ENCODE peak calls at places on chromosomes 3 and 15, in ten cellular contexts. One of them, this sample, is unnamed.

GRCh38 chr15:95988574-95988887 is 342.0 kb upstream of the NR2F2 start:
- DNase-seq in pancreas: no peak
- DNase-seq in fibroblast of mammary gland: peak
- DNase-seq in fibroblast of the aortic adventitia: no peak
- DNase-seq in IMR-90: peak
- DNase-seq in left ventricle myocardium inferior: no peak
- DNase-seq in CD8-positive, alpha-beta T cell: no peak
- DNase-seq in gastrocnemius medialis: peak
- DNase-seq in coronary artery: no peak
- DNase-seq in neural progenitor cell: no peak
- DNase-seq in this sample: no peak

GRCh38 chr3:88151358-88151757 is 1.6 kb downstream of the C3orf38 start:
- DNase-seq in pancreas: no peak
- DNase-seq in fibroblast of mammary gland: peak
- DNase-seq in fibroblast of the aortic adventitia: peak
- DNase-seq in IMR-90: no peak
- DNase-seq in left ventricle myocardium inferior: no peak
- DNase-seq in CD8-positive, alpha-beta T cell: no peak
- DNase-seq in gastrocnemius medialis: no peak
- DNase-seq in coronary artery: no peak
- DNase-seq in neural progenitor cell: no peak
- DNase-seq in this sample: no peak

GRCh38 chr15:68028808-68029207 is 25.3 kb upstream of the PIAS1 start:
- DNase-seq in pancreas: no peak
- DNase-seq in fibroblast of mammary gland: no peak
- DNase-seq in fibroblast of the aortic adventitia: no peak
- DNase-seq in IMR-90: no peak
- DNase-seq in left ventricle myocardium inferior: no peak
- DNase-seq in CD8-positive, alpha-beta T cell: no peak
- DNase-seq in gastrocnemius medialis: no peak
- DNase-seq in coronary artery: no peak
- DNase-seq in neural progenitor cell: no peak
- DNase-seq in this sample: no peak

GRCh38 chr15:89127054-89127702 is 38.9 kb downstream of the ABHD2 start:
- DNase-seq in pancreas: no peak
- DNase-seq in fibroblast of mammary gland: peak
- DNase-seq in fibroblast of the aortic adventitia: peak
- DNase-seq in IMR-90: peak
- DNase-seq in left ventricle myocardium inferior: no peak
- DNase-seq in CD8-positive, alpha-beta T cell: no peak
- DNase-seq in gastrocnemius medialis: peak
- DNase-seq in coronary artery: no peak
- DNase-seq in neural progenitor cell: no peak
- DNase-seq in this sample: no peak

GRCh38 chr3:155244206-155244605 is 49.3 kb downstream of the STRIT1 start:
- DNase-seq in pancreas: peak
- DNase-seq in fibroblast of mammary gland: peak
- DNase-seq in fibroblast of the aortic adventitia: peak
- DNase-seq in IMR-90: peak
- DNase-seq in left ventricle myocardium inferior: no peak
- DNase-seq in CD8-positive, alpha-beta T cell: no peak
- DNase-seq in gastrocnemius medialis: no peak
- DNase-seq in coronary artery: no peak
- DNase-seq in neural progenitor cell: no peak
- DNase-seq in this sample: no peak

GRCh38 chr3:106117490-106117858 is 248.7 kb upstream of the CBLB start:
- DNase-seq in pancreas: no peak
- DNase-seq in fibroblast of mammary gland: no peak
- DNase-seq in fibroblast of the aortic adventitia: no peak
- DNase-seq in IMR-90: no peak
- DNase-seq in left ventricle myocardium inferior: no peak
- DNase-seq in CD8-positive, alpha-beta T cell: no peak
- DNase-seq in gastrocnemius medialis: no peak
- DNase-seq in coronary artery: no peak
- DNase-seq in neural progenitor cell: no peak
- DNase-seq in this sample: no peak

GRCh38 chr15:33277689-33278088 is 33.1 kb upstream of the RYR3 start:
- DNase-seq in pancreas: no peak
- DNase-seq in fibroblast of mammary gland: no peak
- DNase-seq in fibroblast of the aortic adventitia: no peak
- DNase-seq in IMR-90: no peak
- DNase-seq in left ventricle myocardium inferior: no peak
- DNase-seq in CD8-positive, alpha-beta T cell: no peak
- DNase-seq in gastrocnemius medialis: no peak
- DNase-seq in coronary artery: no peak
- DNase-seq in neural progenitor cell: no peak
- DNase-seq in this sample: no peak

GRCh38 chr3:129343643-129344360 is 65.1 kb downstream of the HMCES start:
- DNase-seq in pancreas: peak
- DNase-seq in fibroblast of mammary gland: peak
- DNase-seq in fibroblast of the aortic adventitia: peak
- DNase-seq in IMR-90: no peak
- DNase-seq in left ventricle myocardium inferior: no peak
- DNase-seq in CD8-positive, alpha-beta T cell: peak
- DNase-seq in gastrocnemius medialis: no peak
- DNase-seq in coronary artery: no peak
- DNase-seq in neural progenitor cell: peak
- DNase-seq in this sample: peak

GRCh38 chr3:115245437-115245836 is 98.3 kb upstream of the ZBTB20 start:
- DNase-seq in pancreas: no peak
- DNase-seq in fibroblast of mammary gland: peak
- DNase-seq in fibroblast of the aortic adventitia: peak
- DNase-seq in IMR-90: peak
- DNase-seq in left ventricle myocardium inferior: no peak
- DNase-seq in CD8-positive, alpha-beta T cell: no peak
- DNase-seq in gastrocnemius medialis: peak
- DNase-seq in coronary artery: no peak
- DNase-seq in neural progenitor cell: no peak
- DNase-seq in this sample: peak

GRCh38 chr15:71962537-71962936 is 152.2 kb downstream of the NR2E3 start:
- DNase-seq in pancreas: no peak
- DNase-seq in fibroblast of mammary gland: no peak
- DNase-seq in fibroblast of the aortic adventitia: peak
- DNase-seq in IMR-90: no peak
- DNase-seq in left ventricle myocardium inferior: no peak
- DNase-seq in CD8-positive, alpha-beta T cell: no peak
- DNase-seq in gastrocnemius medialis: no peak
- DNase-seq in coronary artery: no peak
- DNase-seq in neural progenitor cell: no peak
- DNase-seq in this sample: no peak

GRCh38 chr3:61080737-61081445 is 170.4 kb downstream of the FHIT start:
- DNase-seq in pancreas: no peak
- DNase-seq in fibroblast of mammary gland: no peak
- DNase-seq in fibroblast of the aortic adventitia: no peak
- DNase-seq in IMR-90: no peak
- DNase-seq in left ventricle myocardium inferior: no peak
- DNase-seq in CD8-positive, alpha-beta T cell: no peak
- DNase-seq in gastrocnemius medialis: no peak
- DNase-seq in coronary artery: no peak
- DNase-seq in neural progenitor cell: peak
- DNase-seq in this sample: no peak

GRCh38 chr3:62109534-62109933 is 263.8 kb downstream of the FEZF2 start:
- DNase-seq in pancreas: no peak
- DNase-seq in fibroblast of mammary gland: peak
- DNase-seq in fibroblast of the aortic adventitia: peak
- DNase-seq in IMR-90: peak
- DNase-seq in left ventricle myocardium inferior: peak
- DNase-seq in CD8-positive, alpha-beta T cell: no peak
- DNase-seq in gastrocnemius medialis: peak
- DNase-seq in coronary artery: peak
- DNase-seq in neural progenitor cell: no peak
- DNase-seq in this sample: no peak

GRCh38 chr3:134242649-134243637 is 7.7 kb downstream of the RYK start:
- DNase-seq in pancreas: no peak
- DNase-seq in fibroblast of mammary gland: peak
- DNase-seq in fibroblast of the aortic adventitia: peak
- DNase-seq in IMR-90: peak
- DNase-seq in left ventricle myocardium inferior: no peak
- DNase-seq in CD8-positive, alpha-beta T cell: no peak
- DNase-seq in gastrocnemius medialis: no peak
- DNase-seq in coronary artery: no peak
- DNase-seq in neural progenitor cell: no peak
- DNase-seq in this sample: no peak
- H3K4me3 ChIP-seq in pancreas: no peak
- H3K4me3 ChIP-seq in fibroblast of mammary gland: no peak
- H3K4me3 ChIP-seq in fibroblast of the aortic adventitia: no peak
- H3K4me3 ChIP-seq in IMR-90: no peak
- H3K4me3 ChIP-seq in left ventricle myocardium inferior: no peak
- H3K4me3 ChIP-seq in CD8-positive, alpha-beta T cell: no peak
- H3K4me3 ChIP-seq in gastrocnemius medialis: no peak
- H3K4me3 ChIP-seq in coronary artery: no peak
- H3K4me3 ChIP-seq in neural progenitor cell: no peak
- H3K4me3 ChIP-seq in this sample: no peak

GRCh38 chr3:184570501-184570900 is 8.9 kb downstream of the EPHB3 start:
- DNase-seq in pancreas: no peak
- DNase-seq in fibroblast of mammary gland: no peak
- DNase-seq in fibroblast of the aortic adventitia: no peak
- DNase-seq in IMR-90: no peak
- DNase-seq in left ventricle myocardium inferior: no peak
- DNase-seq in CD8-positive, alpha-beta T cell: no peak
- DNase-seq in gastrocnemius medialis: no peak
- DNase-seq in coronary artery: no peak
- DNase-seq in neural progenitor cell: peak
- DNase-seq in this sample: no peak

GRCh38 chr3:184570035-184570434 is 8.4 kb downstream of the EPHB3 start:
- DNase-seq in pancreas: no peak
- DNase-seq in fibroblast of mammary gland: no peak
- DNase-seq in fibroblast of the aortic adventitia: no peak
- DNase-seq in IMR-90: no peak
- DNase-seq in left ventricle myocardium inferior: no peak
- DNase-seq in CD8-positive, alpha-beta T cell: no peak
- DNase-seq in gastrocnemius medialis: no peak
- DNase-seq in coronary artery: no peak
- DNase-seq in neural progenitor cell: no peak
- DNase-seq in this sample: no peak

GRCh38 chr3:184568591-184568917 is 7.0 kb downstream of the EPHB3 start:
- DNase-seq in pancreas: no peak
- DNase-seq in fibroblast of mammary gland: no peak
- DNase-seq in fibroblast of the aortic adventitia: no peak
- DNase-seq in IMR-90: no peak
- DNase-seq in left ventricle myocardium inferior: no peak
- DNase-seq in CD8-positive, alpha-beta T cell: no peak
- DNase-seq in gastrocnemius medialis: no peak
- DNase-seq in coronary artery: no peak
- DNase-seq in neural progenitor cell: no peak
- DNase-seq in this sample: no peak

GRCh38 chr3:184567924-184568590 is 6.5 kb downstream of the EPHB3 start:
- DNase-seq in pancreas: no peak
- DNase-seq in fibroblast of mammary gland: no peak
- DNase-seq in fibroblast of the aortic adventitia: no peak
- DNase-seq in IMR-90: no peak
- DNase-seq in left ventricle myocardium inferior: no peak
- DNase-seq in CD8-positive, alpha-beta T cell: no peak
- DNase-seq in gastrocnemius medialis: no peak
- DNase-seq in coronary artery: no peak
- DNase-seq in neural progenitor cell: no peak
- DNase-seq in this sample: no peak

DNA sequence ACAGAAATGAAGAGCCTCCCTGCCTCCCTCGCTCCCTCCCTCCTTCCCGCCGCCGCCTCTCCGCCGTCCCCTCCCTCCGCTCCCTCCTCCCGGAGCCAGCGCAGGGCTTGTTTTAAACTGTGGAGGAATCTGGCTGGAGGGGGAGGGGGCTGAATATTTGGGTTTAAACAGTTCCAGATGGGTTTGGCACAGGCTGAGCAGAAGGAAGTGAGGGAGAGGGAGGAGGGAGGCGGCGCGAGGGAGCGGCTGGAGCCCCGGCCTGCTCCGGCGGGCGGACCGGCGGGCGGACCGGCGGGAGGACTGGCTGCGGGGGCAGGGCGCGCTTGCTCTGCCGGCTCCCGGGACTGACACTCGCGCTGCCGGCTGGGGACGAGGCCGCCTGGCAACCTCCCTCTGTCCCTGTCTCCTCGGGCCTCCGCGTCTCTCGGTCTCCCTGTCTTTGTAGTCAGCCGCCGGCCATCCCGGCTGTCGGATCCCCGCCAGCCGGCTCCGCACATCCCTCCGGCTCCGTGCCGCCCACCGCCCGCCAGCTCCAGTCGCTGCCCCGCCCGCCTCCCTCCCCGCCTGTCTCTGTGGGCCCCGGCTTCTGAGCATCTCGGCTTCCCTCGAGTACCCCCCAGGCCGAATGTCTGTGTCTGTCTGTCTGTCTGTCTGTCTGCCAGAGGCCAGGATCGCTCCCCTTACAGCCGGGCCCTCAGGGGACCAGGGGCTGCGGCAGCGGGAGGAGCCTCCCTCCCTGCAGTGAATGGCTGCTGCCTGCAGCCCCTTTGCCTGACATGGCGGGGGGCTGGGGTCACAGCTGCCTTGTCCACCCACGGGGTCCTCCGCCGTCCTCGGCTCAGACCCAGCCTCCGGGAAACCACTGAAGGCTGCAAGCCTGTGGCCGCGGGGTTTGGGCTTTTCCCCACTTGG is 7.6 kb downstream of the EPHB3 start:
- DNase-seq in pancreas: peak
- DNase-seq in fibroblast of mammary gland: peak
- DNase-seq in fibroblast of the aortic adventitia: peak
- DNase-seq in IMR-90: peak
- DNase-seq in left ventricle myocardium inferior: peak
- DNase-seq in CD8-positive, alpha-beta T cell: no peak
- DNase-seq in gastrocnemius medialis: peak
- DNase-seq in coronary artery: peak
- DNase-seq in neural progenitor cell: peak
- DNase-seq in this sample: peak
- H3K4me3 ChIP-seq in pancreas: peak
- H3K4me3 ChIP-seq in fibroblast of mammary gland: peak
- H3K4me3 ChIP-seq in fibroblast of the aortic adventitia: peak
- H3K4me3 ChIP-seq in IMR-90: peak
- H3K4me3 ChIP-seq in left ventricle myocardium inferior: peak
- H3K4me3 ChIP-seq in CD8-positive, alpha-beta T cell: peak
- H3K4me3 ChIP-seq in gastrocnemius medialis: peak
- H3K4me3 ChIP-seq in coronary artery: peak
- H3K4me3 ChIP-seq in neural progenitor cell: peak
- H3K4me3 ChIP-seq in this sample: peak

GRCh38 chr15:74543043-74543422 is 2.0 kb downstream of the ARID3B start:
- DNase-seq in pancreas: no peak
- DNase-seq in fibroblast of mammary gland: no peak
- DNase-seq in fibroblast of the aortic adventitia: no peak
- DNase-seq in IMR-90: peak
- DNase-seq in left ventricle myocardium inferior: no peak
- DNase-seq in CD8-positive, alpha-beta T cell: no peak
- DNase-seq in gastrocnemius medialis: no peak
- DNase-seq in coronary artery: no peak
- DNase-seq in neural progenitor cell: no peak
- DNase-seq in this sample: no peak
- H3K4me3 ChIP-seq in pancreas: no peak
- H3K4me3 ChIP-seq in fibroblast of mammary gland: no peak
- H3K4me3 ChIP-seq in fibroblast of the aortic adventitia: no peak
- H3K4me3 ChIP-seq in IMR-90: no peak
- H3K4me3 ChIP-seq in left ventricle myocardium inferior: no peak
- H3K4me3 ChIP-seq in CD8-positive, alpha-beta T cell: no peak
- H3K4me3 ChIP-seq in gastrocnemius medialis: no peak
- H3K4me3 ChIP-seq in coronary artery: no peak
- H3K4me3 ChIP-seq in neural progenitor cell: peak
- H3K4me3 ChIP-seq in this sample: no peak

DNA sequence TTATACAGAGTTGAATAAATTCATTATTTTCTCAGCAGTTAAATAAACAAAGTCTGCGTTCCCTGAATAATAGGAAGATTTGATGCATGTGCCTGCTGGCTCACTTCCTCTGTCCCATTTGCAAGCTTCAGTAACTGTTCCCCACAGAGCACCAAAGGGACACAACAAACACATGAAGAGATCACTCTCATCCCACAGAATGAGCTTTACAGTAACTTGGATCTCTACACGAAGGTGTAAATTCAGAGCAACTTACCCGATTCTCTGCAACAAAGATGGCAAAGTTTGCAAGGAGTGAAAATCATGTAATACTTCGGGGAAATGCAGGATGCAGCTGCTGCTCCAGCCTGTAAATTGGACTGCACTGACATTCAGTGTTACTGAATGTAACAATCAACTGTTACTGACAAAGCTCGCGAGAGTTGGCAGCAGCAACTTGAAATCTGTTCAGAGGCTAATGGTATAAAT is at the start of gene BCHE:
- DNase-seq in pancreas: peak
- DNase-seq in fibroblast of mammary gland: peak
- DNase-seq in fibroblast of the aortic adventitia: peak
- DNase-seq in IMR-90: peak
- DNase-seq in left ventricle myocardium inferior: peak
- DNase-seq in CD8-positive, alpha-beta T cell: no peak
- DNase-seq in gastrocnemius medialis: no peak
- DNase-seq in coronary artery: no peak
- DNase-seq in neural progenitor cell: peak
- DNase-seq in this sample: no peak
- H3K4me3 ChIP-seq in pancreas: no peak
- H3K4me3 ChIP-seq in fibroblast of mammary gland: peak
- H3K4me3 ChIP-seq in fibroblast of the aortic adventitia: peak
- H3K4me3 ChIP-seq in IMR-90: no peak
- H3K4me3 ChIP-seq in left ventricle myocardium inferior: peak
- H3K4me3 ChIP-seq in CD8-positive, alpha-beta T cell: no peak
- H3K4me3 ChIP-seq in gastrocnemius medialis: peak
- H3K4me3 ChIP-seq in coronary artery: peak
- H3K4me3 ChIP-seq in neural progenitor cell: peak
- H3K4me3 ChIP-seq in this sample: no peak